ENCODE peak calls at places on chromosome 3, in seven cellular contexts. M is CD8-positive, alpha-beta memory T cell; X is uterus; Q is esophagus squamous epithelium; B is aorta; C is AG04450; K is A549. W is an unnamed sample.

GRCh38 chr3:195913382-195913781 is 5.0 kb upstream of the TNK2 start:
- DNase-seq in M (no peak), X (no peak), Q (no peak), B (peak; percentile 34), C (no peak), K (no peak), W (no peak)

GRCh38 chr3:85821130-85821756 is 862.5 kb downstream of the CADM2 start:
- DNase-seq in M (no peak), X (no peak), Q (no peak), B (no peak), C (no peak), K (peak; percentile 58), W (no peak)

GRCh38 chr3:77606372-77606771 is 566.5 kb downstream of the ROBO2 start:
- DNase-seq in M (no peak), X (no peak), Q (no peak), B (no peak), C (no peak), K (no peak), W (no peak)

GRCh38 chr3:117735481-117736101 is 1026.0 kb downstream of the TUSC7 start:
- DNase-seq in M (no peak), X (no peak), Q (no peak), B (no peak), C (peak; percentile 61), K (peak; percentile 36), W (no peak)

GRCh38 chr3:155876037-155876436 is 5.6 kb downstream of the GMPS start:
- DNase-seq in M (no peak), X (no peak), Q (no peak), B (no peak), C (no peak), K (no peak), W (no peak)

GRCh38 chr3:4674216-4674615 is 181.1 kb downstream of the ITPR1 start:
- DNase-seq in M (no peak), X (no peak), Q (no peak), B (no peak), C (peak; percentile 15), K (no peak), W (no peak)

GRCh38 chr3:25027639-25028038 is 400.4 kb upstream of the RARB start:
- DNase-seq in M (no peak), X (peak; percentile 21), Q (no peak), B (no peak), C (no peak), K (no peak), W (no peak)

GRCh38 chr3:148150141-148150540 is 547.6 kb upstream of the AGTR1 start:
- DNase-seq in M (no peak), X (no peak), Q (no peak), B (no peak), C (no peak), K (no peak), W (no peak)

GRCh38 chr3:78070188-78070587 is 1030.3 kb downstream of the ROBO2 start:
- DNase-seq in M (no peak), X (no peak), Q (no peak), B (no peak), C (no peak), K (no peak), W (no peak)

GRCh38 chr3:4656059-4656458 is 162.9 kb downstream of the ITPR1 start:
- DNase-seq in M (no peak), X (peak; percentile 66), Q (no peak), B (peak; percentile 69), C (peak; percentile 44), K (peak; percentile 77), W (peak; percentile 71)

GRCh38 chr3:10192953-10193691 is 28.4 kb downstream of the IRAK2 start:
- DNase-seq in M (peak; percentile 54), X (peak; percentile 38), Q (peak; percentile 31), B (peak; percentile 75), C (peak; percentile 68), K (peak; percentile 82), W (no peak)

GRCh38 chr3:196517919-196518318 is 2.8 kb upstream of the SMCO1 start:
- DNase-seq in M (no peak), X (no peak), Q (no peak), B (no peak), C (no peak), K (no peak), W (no peak)

GRCh38 chr3:11736136-11736833 is 92.6 kb upstream of the VGLL4 start:
- DNase-seq in M (no peak), X (no peak), Q (no peak), B (no peak), C (no peak), K (no peak), W (no peak)

GRCh38 chr3:149812165-149812605 is 830 bp upstream of the RNF13 start:
- DNase-seq in M (no peak), X (no peak), Q (no peak), B (no peak), C (no peak), K (no peak), W (no peak)

GRCh38 chr3:184944221-184944620 is 132.3 kb downstream of the VPS8 start:
- DNase-seq in M (no peak), X (no peak), Q (no peak), B (no peak), C (no peak), K (no peak), W (no peak)

GRCh38 chr3:125622381-125622788 is 27.1 kb upstream of the OSBPL11 start:
- DNase-seq in M (no peak), X (no peak), Q (no peak), B (no peak), C (no peak), K (no peak), W (peak; percentile 69)

GRCh38 chr3:43497405-43497804 is 124.4 kb downstream of the ANO10 start:
- DNase-seq in M (no peak), X (no peak), Q (no peak), B (no peak), C (no peak), K (no peak), W (no peak)

GRCh38 chr3:43496740-43497375 is 125.0 kb downstream of the ANO10 start:
- DNase-seq in M (no peak), X (no peak), Q (no peak), B (no peak), C (no peak), K (no peak), W (no peak)

GRCh38 chr3:43499256-43499655 is 122.6 kb downstream of the ANO10 start:
- DNase-seq in M (no peak), X (no peak), Q (no peak), B (peak; percentile 59), C (no peak), K (no peak), W (no peak)

GRCh38 chr3:43503067-43503728 is 118.6 kb downstream of the ANO10 start:
- DNase-seq in M (peak; percentile 53), X (no peak), Q (no peak), B (no peak), C (no peak), K (peak; percentile 13), W (no peak)

DNA sequence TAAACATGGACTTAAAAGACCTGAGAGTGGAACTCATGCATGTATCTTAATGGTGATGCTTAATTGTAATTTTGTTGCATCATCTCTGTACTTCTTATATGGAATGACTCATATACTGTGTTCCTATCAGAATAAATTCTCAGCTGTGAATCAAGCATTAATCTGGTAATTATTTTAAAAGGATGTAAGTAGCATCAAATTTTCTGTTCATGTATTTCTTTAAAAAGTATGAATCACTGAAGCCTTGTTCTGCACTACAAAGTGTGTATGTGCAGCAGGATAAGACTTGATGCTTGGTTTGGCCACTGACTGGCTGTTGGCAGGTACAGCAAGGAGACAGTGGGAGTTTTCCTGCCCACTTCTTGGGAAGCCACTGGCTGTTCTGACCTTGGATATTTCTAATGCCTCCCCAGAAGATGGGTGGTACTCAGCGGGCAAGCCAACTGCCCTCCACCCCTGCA is 123.9 kb downstream of the ANO10 start:
- DNase-seq in M (no peak), X (no peak), Q (no peak), B (no peak), C (no peak), K (no peak), W (no peak)
- H3K27ac ChIP-seq in M (no peak overlapping the region), X (no peak overlapping the region), Q (no peak overlapping the region), B (no peak overlapping the region), C (peak overlapping the region; percentile 32), K (no peak overlapping the region), W (no peak overlapping the region)

DNA sequence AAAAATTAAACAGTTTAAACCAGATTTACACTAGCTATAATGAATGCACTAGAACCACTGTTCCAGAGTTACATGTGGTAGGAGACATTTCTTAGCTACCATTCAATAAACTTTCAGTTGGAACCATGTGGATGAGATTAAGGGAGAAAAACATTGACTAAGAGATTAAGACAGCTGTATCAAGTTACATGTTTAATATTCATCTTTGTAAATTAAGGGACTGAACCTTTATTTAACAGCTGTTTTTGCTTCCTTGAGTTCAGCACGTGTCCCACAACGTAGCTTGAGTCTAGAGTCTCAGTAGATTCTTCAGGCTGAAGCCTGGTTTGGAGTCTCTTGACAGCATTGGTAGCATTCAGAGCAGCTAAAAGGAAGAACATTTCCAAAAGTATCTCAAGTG is 27.2 kb upstream of the CFAP44 start:
- DNase-seq in M (no peak), X (no peak), Q (no peak), B (no peak), C (no peak), K (no peak), W (no peak)
- H3K27ac ChIP-seq in M (no peak overlapping the region), X (no peak overlapping the region), Q (no peak overlapping the region), B (no peak overlapping the region), C (no peak overlapping the region), K (no peak overlapping the region), W (no peak overlapping the region)

GRCh38 chr3:14178247-14179113 is at the start of the genes LSM3 and XPC:
- DNase-seq in M (peak; percentile 100), X (peak; percentile 99), Q (peak; percentile 87), B (peak; percentile 96), C (peak; percentile 98), K (peak; percentile 99), W (peak; percentile 98)

GRCh38 chr3:14179114-14179465 is 473 bp downstream of the LSM3 start:
- DNase-seq in M (no peak), X (no peak), Q (no peak), B (no peak), C (no peak), K (no peak), W (no peak)

GRCh38 chr3:14179795-14180194 is 1.2 kb downstream of the LSM3 start:
- DNase-seq in M (no peak), X (no peak), Q (no peak), B (no peak), C (no peak), K (no peak), W (no peak)

GRCh38 chr3:14183015-14183577 is 4.5 kb downstream of the LSM3 start:
- DNase-seq in M (no peak), X (no peak), Q (no peak), B (no peak), C (no peak), K (no peak), W (no peak)

DNA sequence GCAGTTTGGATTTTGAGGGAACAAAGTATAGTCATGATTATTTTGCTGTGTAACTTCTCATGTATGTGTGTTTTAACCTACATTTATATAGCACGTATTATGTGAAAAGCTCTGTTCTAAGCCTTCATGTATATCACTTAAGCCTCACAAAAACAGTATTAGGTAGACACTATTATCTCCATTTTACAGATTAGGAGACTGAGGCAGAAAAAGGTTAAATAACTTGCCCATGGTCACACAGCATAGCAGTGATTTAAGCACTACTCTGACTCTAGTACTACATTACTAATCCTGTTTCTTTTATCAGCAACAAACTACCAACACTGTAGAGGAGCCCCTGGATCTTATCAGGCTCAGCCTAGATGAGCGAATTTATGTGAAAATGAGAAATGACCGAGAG is 2.6 kb downstream of the LSM3 start:
- DNase-seq in M (no peak), X (no peak), Q (no peak), B (no peak), C (no peak), K (no peak), W (no peak)
- H3K27ac ChIP-seq in M (no peak overlapping the region), X (no peak overlapping the region), Q (peak overlapping the region; percentile 54), B (no peak overlapping the region), C (no peak overlapping the region), K (no peak overlapping the region), W (no peak overlapping the region)

GRCh38 chr3:124315215-124316033 is 323.5 kb upstream of the ROPN1 start:
- DNase-seq in M (no peak), X (no peak), Q (no peak), B (peak; percentile 73), C (no peak), K (peak; percentile 25), W (no peak)
- H3K27ac ChIP-seq in M (no peak overlapping the region), X (no peak overlapping the region), Q (no peak overlapping the region), B (peak overlapping the region; percentile 52), C (no peak overlapping the region), K (no peak overlapping the region), W (no peak overlapping the region)

W was measured in psoas muscle.